ENCODE peak calls at places on chromosome 15, in six cellular contexts. U is left colon; H is Daoy; D is effector CD4-positive, alpha-beta T cell; K is NCI-H748 treated with DMSO at 0.1 percent for 48 hours; J is renal cortical epithelial cell. Q is an unnamed sample.

GRCh38 chr15:64288577-64288976 is 67.4 kb downstream of the CSNK1G1 start:
- DNase-seq in K (no peak), J (peak), H (peak), D (no peak), U (no peak), Q (no peak)

GRCh38 chr15:35751421-35752133 is 205.6 kb upstream of the DPH6 start:
- DNase-seq in K (no peak), J (peak), U (peak), H (peak), D (peak), Q (peak)

GRCh38 chr15:47990821-47991220 is 130.0 kb upstream of the SLC24A5 start:
- DNase-seq in K (no peak), J (no peak), U (no peak), D (no peak), H (no peak), Q (no peak)

GRCh38 chr15:98776607-98777281 is 128.4 kb downstream of the IGF1R start:
- DNase-seq in K (no peak), U (no peak), D (no peak), J (peak), H (peak), Q (no peak)

GRCh38 chr15:39159833-39160232 is 421.0 kb upstream of the THBS1 start:
- DNase-seq in U (no peak), D (no peak), H (no peak), K (no peak), J (no peak), Q (no peak)

GRCh38 chr15:82851981-82852511 is 42.6 kb downstream of the WHAMM start:
- DNase-seq in U (no peak), K (no peak), J (peak), D (no peak), H (peak), Q (no peak)

GRCh38 chr15:47588968-47589367 is 128.3 kb upstream of the SEMA6D start:
- DNase-seq in J (no peak), H (peak), U (no peak), K (no peak), D (no peak), Q (no peak)

GRCh38 chr15:71282086-71282485 is 166.8 kb downstream of the THSD4 start:
- DNase-seq in K (no peak), J (peak), U (no peak), D (no peak), H (no peak), Q (no peak)

GRCh38 chr15:99604865-99605264 is 39.1 kb downstream of the MEF2A start:
- DNase-seq in J (peak), K (no peak), H (no peak), D (no peak), U (no peak), Q (no peak)

GRCh38 chr15:67967871-67968423 is 86.2 kb upstream of the PIAS1 start:
- DNase-seq in U (peak), J (peak), D (no peak), H (peak), K (peak), Q (no peak)

GRCh38 chr15:96327155-96327741 is 3.3 kb upstream of the NR2F2 start:
- DNase-seq in U (no peak), H (peak), K (peak), D (no peak), J (peak), Q (peak)

GRCh38 chr15:82530006-82530405 is 10.3 kb downstream of the RPS17 start:
- DNase-seq in D (no peak), H (no peak), U (no peak), K (no peak), J (no peak), Q (no peak)

GRCh38 chr15:67125589-67126502 is 60.4 kb downstream of the SMAD3 start:
- DNase-seq in J (peak), H (peak), D (no peak), K (no peak), U (peak), Q (no peak)

GRCh38 chr15:41483115-41483514 is 10.6 kb upstream of the ITPKA start:
- DNase-seq in H (no peak), K (no peak), J (peak), D (no peak), U (no peak), Q (no peak)

GRCh38 chr15:44812029-44812517 is 75.7 kb downstream of the TRIM69 start:
- DNase-seq in H (no peak), K (peak), U (peak), J (peak), D (no peak), Q (no peak)

GRCh38 chr15:52243697-52244555 is 51.7 kb downstream of the MYO5C start:
- DNase-seq in K (no peak), U (no peak), D (no peak), H (no peak), J (no peak), Q (no peak)

GRCh38 chr15:41968738-41969137 is 3.6 kb downstream of the EHD4 start:
- DNase-seq in U (no peak), K (no peak), H (no peak), J (no peak), D (no peak), Q (no peak)

GRCh38 chr15:75620043-75620775 is 5.3 kb downstream of the SNUPN start:
- DNase-seq in J (peak), H (peak), D (no peak), K (no peak), U (no peak), Q (no peak)

GRCh38 chr15:46442901-46443590 is 808.2 kb downstream of the SQOR start:
- DNase-seq in H (no peak), U (no peak), J (peak), D (no peak), K (no peak), Q (no peak)

GRCh38 chr15:71011503-71012155 is 103.6 kb upstream of the THSD4 start:
- DNase-seq in H (peak), U (no peak), J (peak), K (peak), D (no peak), Q (no peak)

GRCh38 chr15:74043425-74044266 is 38.7 kb downstream of the GOLGA6A start:
- DNase-seq in D (no peak), H (no peak), J (no peak), K (no peak), U (no peak), Q (no peak)

GRCh38 chr15:69666921-69667811 is 214.5 kb downstream of the RPLP1 start:
- DNase-seq in J (no peak), K (no peak), D (no peak), U (no peak), H (no peak), Q (no peak)

GRCh38 chr15:43070893-43071292 is 34.9 kb downstream of the UBR1 start:
- DNase-seq in K (no peak), J (no peak), D (no peak), U (no peak), H (no peak), Q (no peak)

Q was measured in SK-N-MC.